ENCODE peak calls at places on chromosome 10, in eight cellular contexts. A is stimulated activated CD4-positive, alpha-beta T cell treated with anti-CD3 and anti-CD28 coated beads, Interleukin-2, amount 100 ng/mL, for 4 hours; N is fibroblast of mammary gland; W is neuronal stem cell; L is HFFc6; E is stimulated activated CD8-positive, alpha-beta memory T cell treated with anti-CD3 and anti-CD28 coated beads, Interleukin-12 subunit alpha, Interleukin-12 subunit beta, amount 100 ng/mL, for 1 hour; R is NCI-H460; D is foreskin keratinocyte. S is an unnamed sample.

GRCh38 chr10:18689498-18689897 is 30.3 kb downstream of the ARL5B start:
- DNase-seq in A (no peak), N (peak), W (peak), L (peak), E (no peak), R (peak), D (no peak), S (no peak)

GRCh38 chr10:127922675-127923366 is 15.9 kb downstream of the PTPRE start:
- DNase-seq in A (no peak), N (peak), W (no peak), L (peak), E (no peak), R (no peak), D (peak), S (peak)

GRCh38 chr10:24444337-24444736 is 235.4 kb downstream of the KIAA1217 start:
- DNase-seq in A (no peak), N (peak), W (no peak), L (peak), E (no peak), R (no peak), D (no peak), S (no peak)

GRCh38 chr10:74049995-74050394 is 52.1 kb downstream of the VCL start:
- DNase-seq in A (no peak), N (no peak), W (no peak), L (no peak), E (no peak), R (no peak), D (no peak), S (no peak)

GRCh38 chr10:77165445-77166316 is 471.9 kb downstream of the KCNMA1 start:
- DNase-seq in A (peak), N (peak), W (peak), L (peak), E (peak), R (peak), D (no peak), S (peak)

GRCh38 chr10:71835671-71836593 is 15.1 kb downstream of the PSAP start:
- DNase-seq in A (no peak), N (peak), W (no peak), L (peak), E (no peak), R (no peak), D (no peak), S (peak)

GRCh38 chr10:110780704-110781103 is 91.0 kb upstream of the PDCD4 start:
- DNase-seq in A (no peak), N (no peak), W (no peak), L (no peak), E (no peak), R (no peak), D (no peak), S (peak)

GRCh38 chr10:97888641-97889262 is 39.1 kb downstream of the GOLGA7B start:
- DNase-seq in A (peak), N (peak), W (no peak), L (peak), E (no peak), R (peak), D (peak), S (peak)

GRCh38 chr10:72875250-72876055 is 18.1 kb upstream of the OIT3 start:
- DNase-seq in A (no peak), N (peak), W (no peak), L (peak), E (no peak), R (peak), D (peak), S (no peak)

GRCh38 chr10:96266118-96266770 is 5.1 kb downstream of the BLNK start:
- DNase-seq in A (no peak), N (no peak), W (no peak), L (no peak), E (no peak), R (no peak), D (no peak), S (peak)

GRCh38 chr10:117217196-117217761 is 20.0 kb downstream of the KCNK18 start:
- DNase-seq in A (no peak), N (no peak), W (no peak), L (no peak), E (no peak), R (peak), D (no peak), S (peak)

GRCh38 chr10:123148414-123149161 is 652 bp downstream of the HMX2 start:
- DNase-seq in A (no peak), N (no peak), W (peak), L (no peak), E (no peak), R (no peak), D (no peak), S (no peak)

GRCh38 chr10:78749898-78750297 is 318.9 kb upstream of the ZMIZ1 start:
- DNase-seq in A (no peak), N (no peak), W (no peak), L (no peak), E (no peak), R (no peak), D (no peak), S (no peak)

GRCh38 chr10:29949411-29950011 is 109.9 kb downstream of the JCAD start:
- DNase-seq in A (no peak), N (peak), W (no peak), L (peak), E (no peak), R (no peak), D (peak), S (no peak)

GRCh38 chr10:93904901-93905300 is 11.1 kb downstream of the SLC35G1 start:
- DNase-seq in A (no peak), N (no peak), W (no peak), L (no peak), E (no peak), R (no peak), D (no peak), S (no peak)

GRCh38 chr10:81348003-81348402 is 527.0 kb upstream of the NRG3 start:
- DNase-seq in A (no peak), N (no peak), W (no peak), L (no peak), E (no peak), R (no peak), D (no peak), S (no peak)

GRCh38 chr10:70355234-70356021 is 27.0 kb downstream of the LRRC20 start:
- DNase-seq in A (no peak), N (no peak), W (no peak), L (no peak), E (no peak), R (no peak), D (no peak), S (no peak)

GRCh38 chr10:35564276-35564982 is 40.7 kb upstream of the GJD4 start:
- DNase-seq in A (no peak), N (peak), W (no peak), L (peak), E (no peak), R (no peak), D (no peak), S (no peak)

GRCh38 chr10:99523251-99523773 is 9.4 kb upstream of the NKX2-3 start:
- DNase-seq in A (no peak), N (no peak), W (no peak), L (no peak), E (no peak), R (no peak), D (no peak), S (no peak)

GRCh38 chr10:101237080-101237817 is 8.0 kb upstream of the LBX1 start:
- DNase-seq in A (no peak), N (no peak), W (no peak), L (no peak), E (no peak), R (no peak), D (no peak), S (no peak)

GRCh38 chr10:62638062-62638477 is 166.4 kb upstream of the ADO start:
- DNase-seq in A (no peak), N (peak), W (no peak), L (no peak), E (no peak), R (no peak), D (peak), S (no peak)

GRCh38 chr10:96509017-96509641 is 4.6 kb downstream of the TLL2 start:
- DNase-seq in A (no peak), N (peak), W (no peak), L (peak), E (no peak), R (no peak), D (peak), S (no peak)

S was measured in thyroid gland.